ENCODE peak calls at places on chromosomes 11 and 22, in eight cellular contexts. J is heart right ventricle; S is CD8-positive, alpha-beta T cell; I is mesothelial cell of epicardium; F is DMS 273 treated with DMSO at 0.1 percent for 48 hours; U is cardiac fibroblast; O is COLO829; P is astrocyte of the cerebellum. X is an unnamed sample.
A peak's percentile ranks its signal among the peaks of the same experiment; 100 is the strongest.

GRCh38 chr22:38422615-38423511 is 32.1 kb downstream of the KCNJ4 start:
- DNase-seq in J (no peak), S (no peak), I (no peak), F (no peak), U (no peak), O (no peak), P (no peak), X (no peak)

GRCh38 chr22:43127166-43127908 is 15.9 kb downstream of the MCAT start:
- DNase-seq in J (no peak), S (no peak), I (no peak), F (no peak), U (no peak), O (no peak), P (no peak), X (no peak)

GRCh38 chr11:67291481-67292381 is 2.6 kb downstream of the ANKRD13D start:
- DNase-seq in J (peak; percentile 13), S (no peak), I (no peak), F (no peak), U (no peak), O (no peak), P (no peak), X (no peak)

GRCh38 chr11:63683133-63683991 is 2.1 kb downstream of the RTN3 start:
- DNase-seq in J (no peak), S (no peak), I (no peak), F (no peak), U (no peak), O (no peak), P (peak; percentile 26), X (no peak)

GRCh38 chr22:31490496-31490925 is 869 bp upstream of the EIF4ENIF1 start:
- DNase-seq in J (peak; percentile 20), S (peak; percentile 54), I (no peak), F (no peak), U (peak; percentile 71), O (peak; percentile 71), P (peak; percentile 31), X (no peak)

GRCh38 chr11:118892515-118892914 is 8.8 kb downstream of the CXCR5 start:
- DNase-seq in J (no peak), S (peak; percentile 60), I (no peak), F (no peak), U (no peak), O (no peak), P (no peak), X (no peak)

GRCh38 chr11:100340416-100341323 is 346.4 kb upstream of the ARHGAP42 start:
- DNase-seq in J (no peak), S (no peak), I (no peak), F (no peak), U (no peak), O (no peak), P (no peak), X (no peak)

GRCh38 chr11:61369372-61370348 is 7.5 kb downstream of the TMEM138 start:
- DNase-seq in J (peak; percentile 39), S (no peak), I (no peak), F (no peak), U (peak; percentile 78), O (no peak), P (peak; percentile 43), X (peak; percentile 9)

GRCh38 chr11:134486106-134486505 is 74.1 kb upstream of the B3GAT1 start:
- DNase-seq in J (no peak), S (no peak), I (no peak), F (no peak), U (no peak), O (no peak), P (no peak), X (no peak)

GRCh38 chr11:121437018-121437685 is 15.0 kb upstream of the SORL1 start:
- DNase-seq in J (no peak), S (no peak), I (no peak), F (no peak), U (peak; percentile 54), O (no peak), P (no peak), X (no peak)

GRCh38 chr11:121649798-121650197 is 197.0 kb upstream of the SORL1-AS1 start:
- DNase-seq in J (no peak), S (no peak), I (no peak), F (no peak), U (no peak), O (no peak), P (no peak), X (no peak)

GRCh38 chr11:30006876-30007275 is 10.0 kb downstream of the KCNA4 start:
- DNase-seq in J (no peak), S (no peak), I (no peak), F (no peak), U (no peak), O (no peak), P (no peak), X (no peak)

GRCh38 chr22:46147471-46148267 is 2.7 kb upstream of the PPARA start:
- DNase-seq in J (peak; percentile 63), S (no peak), I (no peak), F (no peak), U (no peak), O (no peak), P (no peak), X (no peak)

GRCh38 chr11:43852057-43852636 is 28.5 kb upstream of the ALKBH3 start:
- DNase-seq in J (no peak), S (peak; percentile 49), I (no peak), F (peak; percentile 3), U (peak; percentile 87), O (peak; percentile 78), P (peak; percentile 76), X (peak; percentile 62)

GRCh38 chr11:93089474-93090102 is 108.2 kb downstream of the SLC36A4 start:
- DNase-seq in J (no peak), S (no peak), I (no peak), F (no peak), U (peak; percentile 81), O (peak; percentile 18), P (peak; percentile 19), X (peak; percentile 17)

GRCh38 chr11:128232588-128232987 is 354.8 kb downstream of the ETS1 start:
- DNase-seq in J (no peak), S (no peak), I (no peak), F (no peak), U (no peak), O (no peak), P (no peak), X (no peak)

GRCh38 chr11:2825886-2826678 is 59.5 kb downstream of the CDKN1C start:
- DNase-seq in J (peak; percentile 64), S (no peak), I (no peak), F (no peak), U (peak; percentile 96), O (no peak), P (peak; percentile 94), X (peak; percentile 87)

GRCh38 chr11:13215157-13215556 is 62.4 kb upstream of the BMAL1 start:
- DNase-seq in J (no peak), S (no peak), I (no peak), F (no peak), U (peak; percentile 83), O (no peak), P (no peak), X (no peak)

GRCh38 chr11:109853156-109853776 is 239.9 kb upstream of the ZC3H12C start:
- DNase-seq in J (no peak), S (no peak), I (no peak), F (no peak), U (peak; percentile 91), O (peak; percentile 16), P (peak; percentile 84), X (peak; percentile 70)

GRCh38 chr11:102452461-102453285 is at the start of gene TMEM123:
- DNase-seq in J (peak; percentile 86), S (peak; percentile 94), I (peak; percentile 67), F (no peak), U (peak; percentile 52), O (peak; percentile 63), P (no peak), X (no peak)

GRCh38 chr11:15104166-15104565 is 10.6 kb upstream of the INSC start:
- DNase-seq in J (no peak), S (no peak), I (no peak), F (no peak), U (peak; percentile 61), O (no peak), P (no peak), X (no peak)

GRCh38 chr11:117419136-117419914 is 91.7 kb downstream of the CEP164 start:
- DNase-seq in J (no peak), S (no peak), I (no peak), F (no peak), U (peak; percentile 27), O (no peak), P (no peak), X (no peak)

GRCh38 chr11:8387141-8387540 is 123.5 kb upstream of the LMO1 start:
- DNase-seq in J (no peak), S (no peak), I (no peak), F (no peak), U (no peak), O (no peak), P (no peak), X (no peak)

GRCh38 chr11:10695821-10696220 is 2.3 kb upstream of the IRAG1 start:
- DNase-seq in J (no peak), S (no peak), I (no peak), F (no peak), U (no peak), O (no peak), P (no peak), X (no peak)

GRCh38 chr11:85626496-85626895 is 648 bp downstream of the DLG2 start:
- DNase-seq in J (no peak), S (no peak), I (no peak), F (no peak), U (no peak), O (no peak), P (no peak), X (no peak)